ENCODE peak calls at places on chromosomes 11 and 22, in five cellular contexts. D is activated T-helper 1 cell treated with Interleukin-2 at 50 U/mL for 16 hours; T is CD8-positive, alpha-beta memory T cell; X is GM23338; R is WTC11. Y is an unnamed sample.

GRCh38 chr11:107783121-107783520 is 71.3 kb upstream of the SLN start:
- DNase-seq in D (no peak), T (no peak), X (no peak), R (no peak), Y (no peak)

GRCh38 chr22:42326786-42327185 is 56.3 kb upstream of the TCF20 start:
- DNase-seq in D (no peak), T (no peak), X (no peak), R (no peak), Y (no peak)

GRCh38 chr22:17998913-17999312 is 25.4 kb downstream of the MICAL3 start:
- DNase-seq in D (no peak), T (no peak), X (no peak), R (no peak), Y (no peak)

GRCh38 chr22:19730662-19731360 is 7.5 kb downstream of the GP1BB start:
- DNase-seq in D (peak), T (peak), X (peak), R (peak), Y (peak)

GRCh38 chr22:41650821-41651220 is 29.7 kb downstream of the XRCC6 start:
- DNase-seq in D (no peak), T (no peak), X (no peak), R (no peak), Y (no peak)

GRCh38 chr22:46483353-46483752 is 54.1 kb downstream of the CELSR1 start:
- DNase-seq in D (no peak), T (no peak), X (no peak), R (no peak), Y (no peak)

GRCh38 chr11:125056931-125057330 is 6.2 kb upstream of the SLC37A2 start:
- DNase-seq in D (no peak), T (no peak), X (no peak), R (no peak), Y (no peak)

GRCh38 chr22:16806401-16806800 is 18.8 kb downstream of the XKR3 start:
- DNase-seq in D (no peak), T (no peak), X (peak), R (no peak), Y (no peak)

GRCh38 chr11:22194907-22195306 is 2.0 kb downstream of the ANO5 start:
- DNase-seq in D (no peak), T (no peak), X (no peak), R (no peak), Y (no peak)

GRCh38 chr11:87455180-87455579 is 417.4 kb downstream of the TMEM135 start:
- DNase-seq in D (no peak), T (no peak), X (no peak), R (no peak), Y (no peak)

GRCh38 chr11:476416-476815 is 26.3 kb downstream of the PTDSS2 start:
- DNase-seq in D (no peak), T (no peak), X (no peak), R (no peak), Y (no peak)

GRCh38 chr11:8098879-8099278 is 17.9 kb downstream of the TUB start:
- DNase-seq in D (no peak), T (no peak), X (no peak), R (no peak), Y (no peak)

GRCh38 chr11:84763931-84764330 is 863.2 kb downstream of the DLG2 start:
- DNase-seq in D (no peak), T (no peak), X (no peak), R (no peak), Y (no peak)

GRCh38 chr22:29375436-29376076 is 12.8 kb downstream of the AP1B1 start:
- DNase-seq in D (no peak), T (no peak), X (no peak), R (no peak), Y (no peak)

GRCh38 chr11:17743808-17744119 is 9.2 kb downstream of the KCNC1 start:
- DNase-seq in D (no peak), T (no peak), X (no peak), R (no peak), Y (no peak)

GRCh38 chr22:44128961-44129613 is 51.6 kb upstream of the PARVG start:
- DNase-seq in D (no peak), T (no peak), X (no peak), R (no peak), Y (no peak)

GRCh38 chr11:130315354-130315970 is 745 bp upstream of the ZBTB44 start:
- DNase-seq in D (peak), T (peak), X (peak), R (peak), Y (peak)

GRCh38 chr22:29385305-29385704 is 3.1 kb downstream of the AP1B1 start:
- DNase-seq in D (no peak), T (no peak), X (peak), R (no peak), Y (no peak)

GRCh38 chr22:35661377-35661937 is 13.2 kb downstream of the APOL6 start:
- DNase-seq in D (no peak), T (no peak), X (no peak), R (no peak), Y (no peak)

GRCh38 chr11:64152841-64153691 is 12.8 kb downstream of the MACROD1 start:
- DNase-seq in D (peak), T (peak), X (peak), R (peak), Y (peak)

GRCh38 chr11:83773950-83774880 is 488.0 kb upstream of the CCDC90B start:
- DNase-seq in D (no peak), T (no peak), X (no peak), R (no peak), Y (no peak)

GRCh38 chr11:62446091-62446490 is 27.3 kb downstream of the SCGB1A1 start:
- DNase-seq in D (no peak), T (no peak), X (no peak), R (no peak), Y (no peak)

GRCh38 chr11:71309181-71309580 is 56.8 kb upstream of the SHANK2 start:
- DNase-seq in D (no peak), T (no peak), X (no peak), R (no peak), Y (no peak)

GRCh38 chr11:76642341-76642740 is 28.2 kb downstream of the LRRC32 start:
- DNase-seq in D (no peak), T (no peak), X (no peak), R (no peak), Y (peak)

GRCh38 chr11:47800759-47801158 is 33.6 kb upstream of the FNBP4 start:
- DNase-seq in D (no peak), T (no peak), X (no peak), R (no peak), Y (no peak)

GRCh38 chr11:58043379-58043778 is 12.6 kb downstream of the OR6Q1 start:
- DNase-seq in D (no peak), T (no peak), X (no peak), R (no peak), Y (no peak)